ENCODE peak calls at places on chromosomes 13 and 19, in four cellular contexts. J, M, N and B are unnamed samples.

GRCh38 chr13:27482996-27483395 is 32.6 kb upstream of the MTIF3 start:
- DNase-seq in M (no peak), N (no peak), J (no peak), B (no peak)

GRCh38 chr19:5292843-5293606 is 47.6 kb downstream of the PTPRS start:
- DNase-seq in M (peak), N (peak), J (peak), B (peak)

GRCh38 chr19:34667349-34668076 is 9.4 kb downstream of the SCGB2B2 start:
- DNase-seq in N (peak), J (peak), M (no peak), B (no peak)

GRCh38 chr13:22665531-22665930 is 515.2 kb upstream of the SGCG start:
- DNase-seq in N (no peak), M (no peak), J (no peak), B (no peak)

GRCh38 chr13:65166675-65167074 is 2063.5 kb downstream of the PCDH9 start:
- DNase-seq in N (no peak), M (no peak), J (no peak), B (no peak)

GRCh38 chr13:98658131-98658530 is 81.2 kb upstream of the STK24 start:
- DNase-seq in M (no peak), J (no peak), N (no peak), B (no peak)

GRCh38 chr19:17109962-17110598 is 34.5 kb downstream of the MYO9B start:
- DNase-seq in J (no peak), M (no peak), N (no peak), B (no peak)

GRCh38 chr13:74040200-74040599 is 94.0 kb downstream of the KLF12 start:
- DNase-seq in N (peak), J (peak), M (peak), B (peak)

GRCh38 chr19:34662919-34663318 is 14.0 kb downstream of the SCGB2B2 start:
- DNase-seq in J (no peak), M (peak), N (peak), B (peak)

GRCh38 chr13:98284677-98285076 is 107.6 kb upstream of the RNF113B start:
- DNase-seq in N (no peak), M (no peak), J (no peak), B (no peak)

GRCh38 chr13:33611016-33611805 is 206.7 kb upstream of the RFC3 start:
- DNase-seq in M (no peak), N (no peak), J (peak), B (no peak)

GRCh38 chr13:27510082-27510481 is 59.7 kb upstream of the MTIF3 start:
- DNase-seq in M (no peak), N (no peak), J (no peak), B (no peak)

GRCh38 chr19:50361290-50362029 is 4.0 kb downstream of the NAPSA start:
- DNase-seq in N (no peak), J (no peak), M (no peak), B (peak)

GRCh38 chr13:58991826-58992477 is 1171.8 kb downstream of the DIAPH3 start:
- DNase-seq in M (no peak), J (no peak), N (no peak), B (no peak)

GRCh38 chr13:110106726-110107125 is 200.2 kb downstream of the COL4A1 start:
- DNase-seq in J (no peak), N (peak), M (no peak), B (no peak)

GRCh38 chr13:37685206-37685605 is 86.6 kb upstream of the POSTN start:
- DNase-seq in M (no peak), N (no peak), J (peak), B (peak)

GRCh38 chr13:113445791-113446487 is 7.3 kb downstream of the ADPRHL1 start:
- DNase-seq in M (no peak), J (no peak), N (no peak), B (no peak)

GRCh38 chr13:112105244-112105681 is 38.3 kb downstream of the SOX1 start:
- DNase-seq in M (no peak), N (no peak), J (no peak), B (no peak)

GRCh38 chr19:17021793-17022590 is 4.6 kb downstream of the CPAMD8 start:
- DNase-seq in N (no peak), M (no peak), J (peak), B (peak)

GRCh38 chr13:93948523-93948922 is 531.0 kb downstream of the DCT start:
- DNase-seq in J (no peak), N (no peak), M (no peak), B (no peak)

GRCh38 chr19:53704011-53704410 is 72.2 kb downstream of the DPRX start:
- DNase-seq in N (no peak), M (no peak), J (no peak), B (no peak)

GRCh38 chr13:102678339-102679122 is 16.3 kb downstream of the METTL21C start:
- DNase-seq in N (no peak), M (no peak), J (no peak), B (no peak)

GRCh38 chr19:34475026-34475974 is 6.3 kb upstream of the WTIP start:
- DNase-seq in M (no peak), J (peak), N (no peak), B (no peak)

GRCh38 chr13:85186646-85187045 is 612.6 kb downstream of the SLITRK6 start:
- DNase-seq in M (no peak), J (no peak), N (no peak), B (no peak)

GRCh38 chr13:89457977-89458376 is 1786.8 kb downstream of the SLITRK5 start:
- DNase-seq in J (peak), M (no peak), N (no peak), B (peak)

GRCh38 chr13:74132768-74133656 is 1.2 kb downstream of the KLF12 start:
- DNase-seq in N (peak), M (no peak), J (peak), B (peak)

GRCh38 chr19:46000497-46001246 is 5.4 kb downstream of the CCDC61 start:
- DNase-seq in N (peak), M (no peak), J (no peak), B (peak)

GRCh38 chr13:79589605-79590511 is 108.9 kb downstream of the NDFIP2 start:
- DNase-seq in N (no peak), M (no peak), J (no peak), B (no peak)

DNA sequence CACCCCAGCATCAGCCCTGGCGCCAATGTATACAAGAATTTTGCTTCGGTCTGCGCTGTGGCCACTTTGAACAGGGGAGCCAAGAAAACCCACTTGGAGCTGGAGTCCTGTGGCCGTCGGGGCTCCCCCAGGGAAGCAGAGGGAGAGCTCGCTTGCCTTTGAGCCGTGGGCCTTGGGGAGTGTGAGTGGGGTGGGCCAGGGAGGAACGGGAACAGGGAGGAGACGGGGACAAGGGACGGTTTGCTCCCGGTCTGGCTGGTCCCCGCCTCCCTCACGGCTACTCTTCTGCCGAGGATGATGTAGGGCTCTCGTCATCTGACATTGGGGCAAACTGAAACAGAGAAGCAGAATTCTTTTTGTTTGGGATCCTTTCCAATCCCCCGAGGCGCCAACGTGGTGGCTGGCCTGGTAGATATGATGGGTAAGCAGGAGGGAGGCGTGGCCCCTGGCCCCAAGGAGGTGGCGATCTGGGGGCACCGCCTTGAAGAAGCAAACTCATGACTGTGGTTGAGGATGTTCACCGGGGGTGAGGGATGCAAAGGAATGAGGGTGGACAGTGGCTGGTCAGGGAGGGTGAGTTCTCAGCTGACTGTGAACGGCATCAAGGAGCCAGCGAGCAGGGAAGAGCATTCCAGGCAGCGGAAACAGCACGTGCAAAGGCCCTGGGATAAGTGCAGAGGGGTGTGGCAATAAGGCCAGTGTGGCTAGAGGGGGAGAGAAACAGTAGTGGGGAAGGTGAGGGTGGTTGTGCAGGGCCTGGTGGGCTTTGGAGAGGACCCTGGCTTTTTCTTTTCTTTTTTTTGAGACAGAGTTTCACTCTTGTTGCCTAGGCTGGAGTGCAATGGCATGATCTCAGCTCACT is 10.9 kb upstream of the SPC24 start:
- DNase-seq in J (no peak), N (no peak), M (no peak), B (no peak)
- H3K9ac ChIP-seq in J (no peak), N (no peak), M (no peak), B (no peak)

GRCh38 chr13:31053098-31053497 is 108.6 kb downstream of the HSPH1 start:
- DNase-seq in J (peak), N (no peak), M (no peak), B (no peak)
- H3K56ac ChIP-seq in J (no peak), N (no peak), M (no peak), B (no peak)

GRCh38 chr19:47021536-47022139 is 2.0 kb downstream of the NPAS1 start:
- DNase-seq in M (no peak), N (peak), J (no peak), B (peak)

GRCh38 chr19:47018923-47019322 is 714 bp upstream of the NPAS1 start:
- DNase-seq in N (no peak), M (no peak), J (no peak), B (no peak)

GRCh38 chr19:47020992-47021496 is 1.4 kb downstream of the NPAS1 start:
- DNase-seq in N (peak), M (no peak), J (no peak), B (peak)

GRCh38 chr19:47020132-47020805 is 632 bp downstream of the NPAS1 start:
- DNase-seq in J (no peak), N (no peak), M (no peak), B (no peak)

DNA sequence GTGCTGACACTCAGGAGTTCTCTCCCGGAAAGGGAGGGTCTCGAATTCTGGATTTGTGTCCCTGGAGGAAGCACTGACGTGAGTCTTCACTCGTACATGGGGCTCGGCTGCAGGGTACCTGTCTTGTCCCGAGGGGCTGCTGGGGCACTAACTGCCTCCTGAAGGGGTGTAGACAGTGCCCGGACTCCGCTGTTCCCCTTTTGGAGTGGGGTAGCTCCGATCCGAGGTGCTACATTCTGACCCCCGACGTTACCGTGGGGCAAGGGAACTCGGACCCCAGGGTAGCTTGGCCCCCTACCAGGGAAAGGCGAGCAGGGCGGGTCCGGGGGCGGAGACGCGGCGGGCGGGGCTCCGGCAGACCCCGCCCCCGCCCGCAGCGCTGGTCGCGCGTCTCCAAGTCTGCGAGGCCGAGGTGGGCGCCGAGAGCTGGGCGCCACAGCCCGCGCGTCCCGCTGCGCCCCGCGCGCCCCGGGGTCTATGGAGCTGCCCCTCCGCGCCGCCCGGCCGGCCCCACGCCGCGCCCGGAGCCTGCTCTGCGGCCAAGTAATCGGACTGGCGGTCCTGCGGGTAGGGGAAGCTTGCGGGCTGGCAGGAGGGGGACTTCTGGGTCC is at the start of gene NPAS1:
- DNase-seq in N (peak), J (no peak), M (no peak), B (no peak)
- H3K4me2 ChIP-seq in N (peak), J (peak), M (peak), B (peak)

DNA sequence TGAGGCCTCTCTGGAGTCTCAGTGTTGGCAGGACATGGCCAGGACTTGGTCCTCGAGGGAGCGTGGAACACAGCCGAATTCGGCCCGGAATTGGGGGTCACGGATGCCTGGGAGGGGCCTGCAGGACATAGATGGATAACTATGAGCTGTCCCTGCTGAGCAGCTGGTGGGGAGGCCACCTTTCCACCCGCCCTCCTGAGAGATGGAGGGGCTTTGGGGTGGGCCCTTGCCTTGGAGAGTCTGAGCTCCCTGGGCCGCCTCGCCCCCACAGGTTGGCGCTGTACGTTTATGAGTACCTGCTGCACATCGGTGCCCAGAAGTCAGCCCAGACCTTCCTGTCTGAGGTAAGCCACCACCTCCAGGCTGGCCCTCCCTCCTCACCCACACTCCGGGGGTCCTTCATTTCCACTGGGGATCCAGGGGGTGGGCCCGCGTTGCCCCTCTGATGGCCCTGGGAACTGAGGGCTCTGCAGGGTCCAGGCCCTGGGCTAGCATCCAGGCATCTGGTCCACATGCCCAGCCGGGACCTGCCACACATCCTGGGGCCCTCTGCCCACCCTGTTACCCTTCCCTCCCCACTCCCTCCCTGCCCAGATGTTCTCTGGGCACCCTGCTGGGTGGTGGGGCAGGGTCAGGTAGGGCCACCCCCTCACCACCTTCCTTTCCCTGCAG is 8.0 kb downstream of the SSBP4 start:
- DNase-seq in M (no peak), J (no peak), N (no peak), B (no peak)
- H3K9ac ChIP-seq in M (no peak), J (no peak), N (no peak), B (no peak)

GRCh38 chr13:97018029-97018819 is 23.9 kb upstream of the OXGR1 start:
- DNase-seq in J (peak), N (peak), M (no peak), B (peak)
- H3K56ac ChIP-seq in J (no peak), N (no peak), M (no peak), B (peak)